ENCODE peak calls at places on chromosomes 1 and 21, in seven cellular contexts. S, O, H, Y, J, Q and M are unnamed samples.

GRCh38 chr1:67724928-67725560 is 40.0 kb downstream of the GADD45A start:
- DNase-seq in Y (no peak), O (peak), J (peak), H (no peak), Q (peak), S (no peak), M (no peak)

GRCh38 chr21:44657635-44658183 is at the start of gene KRTAP12-3:
- DNase-seq in Q (no peak), H (no peak), S (peak), Y (no peak), O (no peak), J (no peak), M (no peak)

GRCh38 chr1:44256762-44257554 is 43.7 kb downstream of the DMAP1 start:
- DNase-seq in S (no peak), O (no peak), J (no peak), Y (no peak), Q (no peak), H (no peak), M (no peak)

GRCh38 chr1:25099343-25099951 is 132.9 kb downstream of the SYF2 start:
- DNase-seq in O (no peak), Y (no peak), S (no peak), J (no peak), Q (no peak), H (no peak), M (no peak)

GRCh38 chr1:110224240-110224995 is 14.3 kb downstream of the KCNC4 start:
- DNase-seq in J (no peak), Y (no peak), S (no peak), Q (no peak), O (no peak), H (no peak), M (peak)

GRCh38 chr21:32367158-32367557 is 25.7 kb downstream of the URB1 start:
- DNase-seq in H (no peak), Y (no peak), O (no peak), S (no peak), Q (no peak), J (peak), M (no peak)

GRCh38 chr1:155813672-155814071 is 43.3 kb downstream of the GON4L start:
- DNase-seq in S (no peak), O (no peak), J (no peak), Y (no peak), H (no peak), Q (no peak), M (no peak)

GRCh38 chr1:92571578-92571977 is 84.9 kb upstream of the GFI1 start:
- DNase-seq in J (no peak), O (no peak), H (no peak), Y (no peak), S (no peak), Q (no peak), M (no peak)

GRCh38 chr1:226520640-226521355 is 27.8 kb upstream of the STUM start:
- DNase-seq in H (no peak), O (no peak), J (no peak), Q (no peak), Y (no peak), S (no peak), M (no peak)